ENCODE peak calls at places on chromosomes 7 and 10, in seven cellular contexts. W is foreskin fibroblast; U is testis; V is CD8-positive, alpha-beta T cell; L is cardiac muscle cell; F is natural killer cell; I is endothelial cell. X is an unnamed sample.

GRCh38 chr7:107951172-107951787 is 51.7 kb downstream of the LAMB1 start:
- DNase-seq in W (no peak), U (no peak), V (no peak), L (no peak), F (no peak), I (no peak), X (no peak)

GRCh38 chr10:122127943-122128342 is 139.0 kb downstream of the TACC2 start:
- DNase-seq in W (no peak), U (no peak), V (no peak), L (peak), F (no peak), I (no peak), X (no peak)

GRCh38 chr10:22693371-22693784 is 21.0 kb downstream of the PIP4K2A start:
- DNase-seq in W (peak), U (no peak), V (no peak), L (peak), F (no peak), I (no peak), X (no peak)

GRCh38 chr7:123798527-123799188 is 46.3 kb upstream of the HYAL4 start:
- DNase-seq in W (no peak), U (no peak), V (no peak), L (no peak), F (no peak), I (no peak), X (no peak)

GRCh38 chr10:115706482-115707076 is 566.4 kb downstream of the GFRA1 start:
- DNase-seq in W (peak), U (no peak), V (no peak), L (peak), F (no peak), I (no peak), X (no peak)

GRCh38 chr7:132161231-132161915 is 414.9 kb downstream of the PLXNA4 start:
- DNase-seq in W (peak), U (peak), V (no peak), L (peak), F (no peak), I (no peak), X (no peak)

GRCh38 chr10:117137031-117137910 is 799 bp downstream of the VAX1 start:
- DNase-seq in W (peak), U (no peak), V (no peak), L (peak), F (no peak), I (peak), X (no peak)

GRCh38 chr7:26617066-26617465 is 247.3 kb downstream of the SKAP2 start:
- DNase-seq in W (no peak), U (no peak), V (no peak), L (no peak), F (no peak), I (no peak), X (no peak)

GRCh38 chr7:154373951-154374350 is 321.8 kb downstream of the DPP6 start:
- DNase-seq in W (no peak), U (no peak), V (no peak), L (no peak), F (no peak), I (no peak), X (no peak)

GRCh38 chr7:46565257-46565656 is 644.2 kb upstream of the IGFBP3 start:
- DNase-seq in W (no peak), U (no peak), V (no peak), L (no peak), F (no peak), I (no peak), X (no peak)

GRCh38 chr10:133159950-133160812 is at the start of gene KNDC1:
- DNase-seq in W (peak), U (no peak), V (no peak), L (peak), F (peak), I (peak), X (no peak)

GRCh38 chr10:92419740-92420553 is 129.0 kb downstream of the MARCHF5 start:
- DNase-seq in W (peak), U (peak), V (no peak), L (peak), F (no peak), I (no peak), X (no peak)

GRCh38 chr10:80603516-80603915 is 65.8 kb downstream of the SH2D4B start:
- DNase-seq in W (no peak), U (no peak), V (no peak), L (no peak), F (no peak), I (no peak), X (no peak)

GRCh38 chr7:29281782-29282541 is 87.4 kb downstream of the CHN2 start:
- DNase-seq in W (peak), U (no peak), V (no peak), L (peak), F (no peak), I (no peak), X (no peak)

GRCh38 chr10:12539350-12540164 is 190.2 kb downstream of the CAMK1D start:
- DNase-seq in W (no peak), U (peak), V (no peak), L (no peak), F (no peak), I (no peak), X (no peak)

GRCh38 chr7:156038345-156038744 is 226.1 kb upstream of the SHH start:
- DNase-seq in W (no peak), U (no peak), V (no peak), L (no peak), F (no peak), I (no peak), X (no peak)

GRCh38 chr7:3655635-3656034 is 354.6 kb downstream of the SDK1 start:
- DNase-seq in W (no peak), U (no peak), V (no peak), L (no peak), F (no peak), I (no peak), X (no peak)

GRCh38 chr7:106041140-106041717 is 70.9 kb downstream of the SYPL1 start:
- DNase-seq in W (no peak), U (peak), V (no peak), L (no peak), F (no peak), I (peak), X (peak)

GRCh38 chr7:155190608-155191536 is 106.8 kb upstream of the INSIG1 start:
- DNase-seq in W (no peak), U (peak), V (peak), L (peak), F (peak), I (peak), X (peak)

GRCh38 chr7:50558380-50559051 is 6.7 kb downstream of the DDC start:
- DNase-seq in W (no peak), U (no peak), V (no peak), L (peak), F (no peak), I (no peak), X (no peak)

GRCh38 chr7:131945313-131945831 is 388.9 kb upstream of the PODXL start:
- DNase-seq in W (peak), U (peak), V (no peak), L (peak), F (no peak), I (peak), X (peak)

GRCh38 chr10:54469587-54470323 is 331.3 kb downstream of the PCDH15 start:
- DNase-seq in W (no peak), U (no peak), V (no peak), L (no peak), F (no peak), I (no peak), X (no peak)

GRCh38 chr10:127085957-127086356 is 110.4 kb downstream of the INSYN2A start:
- DNase-seq in W (no peak), U (no peak), V (no peak), L (no peak), F (no peak), I (no peak), X (no peak)

GRCh38 chr10:24428410-24428782 is 219.5 kb downstream of the KIAA1217 start:
- DNase-seq in W (no peak), U (no peak), V (no peak), L (peak), F (no peak), I (no peak), X (no peak)

GRCh38 chr10:119541046-119541445 is 1.5 kb downstream of the RGS10 start:
- DNase-seq in W (no peak), U (no peak), V (no peak), L (no peak), F (no peak), I (no peak), X (no peak)

GRCh38 chr7:45057853-45058252 is 30.9 kb downstream of the NACAD start:
- DNase-seq in W (no peak), U (no peak), V (no peak), L (no peak), F (no peak), I (no peak), X (no peak)

GRCh38 chr7:138233189-138233588 is 156.9 kb downstream of the AKR1D1 start:
- DNase-seq in W (no peak), U (no peak), V (no peak), L (no peak), F (no peak), I (no peak), X (no peak)

GRCh38 chr10:13739178-13739577 is 152.4 kb downstream of the PRPF18 start:
- DNase-seq in W (no peak), U (no peak), V (no peak), L (no peak), F (no peak), I (no peak), X (no peak)

GRCh38 chr7:10239643-10240345 is 733.9 kb upstream of the PHF14 start:
- DNase-seq in W (no peak), U (no peak), V (no peak), L (no peak), F (no peak), I (no peak), X (no peak)

GRCh38 chr7:42232275-42232674 is 4.7 kb downstream of the GLI3 start:
- DNase-seq in W (peak), U (no peak), V (no peak), L (peak), F (no peak), I (no peak), X (no peak)

GRCh38 chr10:124273141-124273540 is 145.6 kb downstream of the OAT start:
- DNase-seq in W (no peak), U (no peak), V (no peak), L (no peak), F (no peak), I (no peak), X (no peak)

GRCh38 chr10:33163941-33164824 is 170.3 kb downstream of the NRP1 start:
- DNase-seq in W (no peak), U (no peak), V (no peak), L (peak), F (no peak), I (no peak), X (no peak)

GRCh38 chr10:30491832-30492530 is 58.0 kb downstream of the MAP3K8 start:
- DNase-seq in W (no peak), U (no peak), V (no peak), L (no peak), F (no peak), I (no peak), X (no peak)

GRCh38 chr10:30494558-30494957 is 60.6 kb downstream of the MAP3K8 start:
- DNase-seq in W (no peak), U (no peak), V (no peak), L (no peak), F (no peak), I (no peak), X (no peak)

GRCh38 chr10:30495687-30496086 is 61.7 kb downstream of the MAP3K8 start:
- DNase-seq in W (no peak), U (no peak), V (no peak), L (no peak), F (no peak), I (no peak), X (no peak)

GRCh38 chr10:30491204-30491603 is 57.2 kb downstream of the MAP3K8 start:
- DNase-seq in W (peak), U (no peak), V (no peak), L (peak), F (no peak), I (no peak), X (no peak)

DNA sequence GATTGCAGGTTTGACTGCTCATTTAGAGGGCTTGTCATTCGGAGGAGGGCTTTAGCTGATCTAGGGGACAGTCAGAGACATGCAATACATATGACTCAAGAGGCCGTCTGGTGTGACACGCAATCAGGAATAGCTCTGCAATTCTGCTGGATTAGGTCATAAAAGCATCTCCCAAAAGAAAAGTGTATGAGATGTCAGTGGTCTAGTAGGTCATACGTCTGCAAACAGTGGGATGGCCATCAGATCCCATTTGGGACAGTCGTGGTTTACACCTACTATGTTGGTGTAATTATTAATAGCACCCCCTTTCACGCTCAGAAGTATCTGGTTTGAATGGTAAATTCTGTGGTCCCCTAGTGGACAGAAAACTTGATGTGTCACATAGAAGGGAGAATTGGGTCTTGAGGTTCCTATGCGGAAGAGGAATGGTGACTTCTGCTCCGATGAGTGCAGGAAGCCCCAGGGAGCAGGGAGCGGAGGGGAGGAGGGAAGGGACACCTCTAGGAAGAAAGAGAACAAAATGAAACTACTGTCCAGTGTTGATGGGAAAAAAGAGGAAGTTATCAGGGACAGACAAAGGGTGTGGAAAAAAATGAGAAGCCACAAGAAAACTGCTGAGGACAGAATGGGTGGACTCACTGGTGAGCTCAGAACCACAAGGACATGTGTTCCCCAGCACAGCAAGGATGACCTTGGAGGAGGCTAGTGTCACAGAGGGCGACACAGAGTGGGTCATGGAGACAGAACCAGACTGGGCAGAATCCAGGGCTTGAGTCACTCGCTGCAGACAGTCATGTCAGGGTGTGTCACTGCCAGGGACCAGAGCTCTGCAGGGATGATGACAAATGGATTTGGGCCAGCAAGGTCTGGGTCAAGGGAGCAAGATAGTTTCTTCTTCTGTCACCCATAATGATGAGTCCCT is 59.9 kb downstream of the MAP3K8 start:
- DNase-seq in W (peak), U (peak), V (no peak), L (peak), F (peak), I (no peak), X (no peak)
- TF ChIP-seq CTCF in W (no peak), U (no peak), V (no peak), L (peak), F (no peak), I (no peak), X (no peak)

GRCh38 chr10:49594594-49594993 is 15.5 kb upstream of the SLC18A3 start:
- DNase-seq in W (peak), U (peak), V (no peak), L (peak), F (no peak), I (peak), X (no peak)
- TF ChIP-seq CTCF in W (peak), U (peak), V (peak), L (peak), F (peak), I (peak), X (peak)

GRCh38 chr7:99189222-99189621 is 18.7 kb downstream of the KPNA7 start:
- DNase-seq in W (no peak), U (no peak), V (no peak), L (no peak), F (no peak), I (no peak), X (no peak)
- TF ChIP-seq CTCF in W (no peak), U (no peak), V (no peak), L (no peak), F (no peak), I (no peak), X (no peak)

GRCh38 chr10:79068203-79068561 is 584 bp upstream of the ZMIZ1 start:
- DNase-seq in W (no peak), U (no peak), V (no peak), L (peak), F (no peak), I (peak), X (peak)
- TF ChIP-seq CTCF in W (no peak), U (no peak), V (no peak), L (no peak), F (no peak), I (no peak), X (peak)